ENCODE peak calls at places on chromosomes 12 and 14, in eight cellular contexts. J is Panc1, G is stomach, I is prostate gland, K is GM23338, C is HCT116, T is HL-60, P is spleen. V is an unnamed sample. For H3K27me3, the result is how much of the 10 kb centered on the place peaks cover.

GRCh38 chr14:23352506-23353432 is at the start of gene SLC22A17:
- DNase-seq in J (no peak), G (peak), I (peak), K (peak), C (peak), T (no peak), P (peak), V (peak)

GRCh38 chr12:119182701-119183493 is 4.2 kb downstream of the HSPB8 start:
- DNase-seq in J (no peak), G (no peak), I (no peak), K (no peak), C (no peak), T (no peak), P (no peak), V (no peak)

GRCh38 chr12:90621927-90622326 is 333.0 kb downstream of the CCER1 start:
- DNase-seq in J (no peak), G (no peak), I (no peak), K (no peak), C (no peak), T (no peak), P (no peak), V (no peak)

GRCh38 chr14:68891851-68892660 is 87.0 kb downstream of the ACTN1 start:
- DNase-seq in J (no peak), G (no peak), I (no peak), K (no peak), C (no peak), T (no peak), P (peak), V (no peak)

GRCh38 chr12:25434493-25434892 is 118.6 kb downstream of the LMNTD1 start:
- DNase-seq in J (no peak), G (no peak), I (no peak), K (peak), C (no peak), T (no peak), P (no peak), V (no peak)

GRCh38 chr12:26846419-26846818 is 13.4 kb upstream of the ITPR2 start:
- DNase-seq in J (no peak), G (no peak), I (no peak), K (no peak), C (no peak), T (no peak), P (no peak), V (no peak)

GRCh38 chr14:101241807-101242278 is 319.5 kb upstream of the DIO3 start:
- DNase-seq in J (no peak), G (no peak), I (no peak), K (peak), C (no peak), T (no peak), P (peak), V (peak)

GRCh38 chr12:9646794-9647622 is 22.5 kb upstream of the CLEC2D start:
- DNase-seq in J (no peak), G (no peak), I (no peak), K (peak), C (no peak), T (no peak), P (no peak), V (no peak)

GRCh38 chr12:80895240-80895639 is 42.5 kb downstream of the LIN7A start:
- DNase-seq in J (no peak), G (no peak), I (no peak), K (no peak), C (no peak), T (no peak), P (no peak), V (no peak)

GRCh38 chr12:113135178-113136127 is at the start of gene RASAL1:
- DNase-seq in J (no peak), G (peak), I (no peak), K (peak), C (peak), T (peak), P (peak), V (no peak)

GRCh38 chr14:60249321-60250251 is 565 bp downstream of the PPM1A start:
- DNase-seq in J (no peak), G (peak), I (peak), K (peak), C (peak), T (peak), P (peak), V (peak)

GRCh38 chr12:130263996-130264395 is 73.7 kb upstream of the PIWIL1 start:
- DNase-seq in J (no peak), G (no peak), I (no peak), K (no peak), C (no peak), T (no peak), P (no peak), V (no peak)

GRCh38 chr12:70744133-70744532 is 106.9 kb upstream of the PTPRB start:
- DNase-seq in J (no peak), G (no peak), I (no peak), K (no peak), C (no peak), T (no peak), P (no peak), V (no peak)

GRCh38 chr12:85821759-85822158 is 14.4 kb downstream of the RASSF9 start:
- DNase-seq in J (no peak), G (no peak), I (no peak), K (no peak), C (no peak), T (no peak), P (no peak), V (no peak)

GRCh38 chr14:72024043-72024407 is 91.8 kb downstream of the RGS6 start:
- DNase-seq in J (peak), G (peak), I (no peak), K (peak), C (peak), T (peak), P (no peak), V (no peak)

GRCh38 chr12:113812431-113813228 is 153.5 kb downstream of the RBM19 start:
- DNase-seq in J (no peak), G (no peak), I (no peak), K (no peak), C (no peak), T (no peak), P (no peak), V (no peak)

GRCh38 chr14:31340297-31341063 is 79.9 kb downstream of the HEATR5A start:
- DNase-seq in J (no peak), G (no peak), I (no peak), K (no peak), C (no peak), T (no peak), P (no peak), V (no peak)

GRCh38 chr12:115090783-115091182 is 406.8 kb upstream of the TBX3 start:
- DNase-seq in J (no peak), G (no peak), I (no peak), K (no peak), C (no peak), T (no peak), P (no peak), V (no peak)

GRCh38 chr14:75306917-75307699 is 28.5 kb downstream of the FOS start:
- DNase-seq in J (no peak), G (no peak), I (no peak), K (peak), C (peak), T (no peak), P (no peak), V (no peak)

GRCh38 chr14:105394714-105395537 is 3.4 kb upstream of the TEX22 start:
- DNase-seq in J (no peak), G (no peak), I (no peak), K (no peak), C (no peak), T (no peak), P (peak), V (no peak)

GRCh38 chr12:116918464-116918863 is 7.7 kb downstream of the FBXW8 start:
- DNase-seq in J (no peak), G (no peak), I (no peak), K (peak), C (no peak), T (no peak), P (no peak), V (no peak)

GRCh38 chr12:116919706-116920485 is 9.1 kb downstream of the FBXW8 start:
- DNase-seq in J (no peak), G (no peak), I (peak), K (no peak), C (no peak), T (no peak), P (no peak), V (no peak)

GRCh38 chr12:116916714-116917114 is 6.0 kb downstream of the FBXW8 start:
- DNase-seq in J (no peak), G (peak), I (no peak), K (peak), C (peak), T (peak), P (no peak), V (no peak)

GRCh38 chr12:116920939-116921338 is 10.2 kb downstream of the FBXW8 start:
- DNase-seq in J (no peak), G (no peak), I (no peak), K (no peak), C (no peak), T (no peak), P (no peak), V (no peak)

GRCh38 chr12:116919247-116919671 is 8.5 kb downstream of the FBXW8 start:
- DNase-seq in J (no peak), G (no peak), I (no peak), K (no peak), C (no peak), T (no peak), P (no peak), V (no peak)
- TF ChIP-seq POLR2AphosphoS5 in J (no peak), G (no peak), I (no peak), K (no peak), C (no peak), T (no peak), P (no peak), V (no peak)

GRCh38 chr12:57229041-57229633 is 374 bp upstream of the SHMT2 start:
- DNase-seq in J (no peak), G (no peak), I (no peak), K (no peak), C (no peak), T (no peak), P (no peak), V (no peak)
- H3K27me3 ChIP-seq in J (under half), G (under half), I (under half), K (half or more), C (under half), T (under half), P (under half), V (under half)

DNA sequence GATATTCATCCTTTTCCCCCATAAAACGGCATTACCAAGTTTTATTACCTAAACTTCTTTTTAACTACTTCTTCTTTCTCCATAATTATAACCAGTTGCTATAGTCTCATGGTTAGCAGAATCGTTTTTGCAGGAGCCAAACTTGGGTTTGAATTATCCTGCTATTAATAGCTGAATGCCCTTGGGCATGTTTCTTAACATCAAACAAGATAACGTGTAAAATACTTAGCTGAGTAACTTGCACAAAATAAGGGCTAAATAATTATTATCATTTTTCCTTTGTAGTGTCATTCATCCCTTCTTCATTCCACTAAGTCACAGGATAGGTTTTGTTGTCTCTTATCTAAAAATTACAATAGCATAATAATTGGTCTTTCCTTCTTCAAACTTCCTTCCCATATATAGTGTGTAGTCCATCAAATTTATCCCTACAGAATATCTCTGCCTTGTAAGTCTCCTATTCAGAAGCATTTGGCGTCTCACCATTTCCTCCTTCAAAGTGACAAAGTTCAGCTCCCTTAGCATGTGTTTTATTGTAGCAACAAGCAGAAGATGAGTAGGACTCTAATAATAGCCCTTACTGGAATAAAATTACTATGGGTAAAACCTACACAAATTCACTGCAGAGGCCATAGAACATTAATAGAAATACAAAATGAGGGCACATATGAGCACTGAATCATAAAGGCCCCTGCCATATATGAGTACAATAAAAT is 63.8 kb downstream of the FAR2 start:
- DNase-seq in J (no peak), G (no peak), I (no peak), K (no peak), C (no peak), T (no peak), P (no peak), V (no peak)
- TF ChIP-seq CTCF in J (no peak), G (no peak), I (no peak), K (no peak), C (no peak), T (no peak), P (no peak), V (no peak)

GRCh38 chr12:19707948-19708409 is 268.7 kb downstream of the AEBP2 start:
- DNase-seq in J (no peak), G (no peak), I (no peak), K (no peak), C (peak), T (peak), P (no peak), V (no peak)

GRCh38 chr12:19706936-19707335 is 267.6 kb downstream of the AEBP2 start:
- DNase-seq in J (no peak), G (no peak), I (no peak), K (no peak), C (no peak), T (no peak), P (no peak), V (no peak)

GRCh38 chr12:19712041-19712440 is 272.7 kb downstream of the AEBP2 start:
- DNase-seq in J (no peak), G (no peak), I (no peak), K (no peak), C (peak), T (peak), P (no peak), V (no peak)

GRCh38 chr12:19709889-19710288 is 270.6 kb downstream of the AEBP2 start:
- DNase-seq in J (no peak), G (no peak), I (no peak), K (no peak), C (no peak), T (no peak), P (no peak), V (no peak)

DNA sequence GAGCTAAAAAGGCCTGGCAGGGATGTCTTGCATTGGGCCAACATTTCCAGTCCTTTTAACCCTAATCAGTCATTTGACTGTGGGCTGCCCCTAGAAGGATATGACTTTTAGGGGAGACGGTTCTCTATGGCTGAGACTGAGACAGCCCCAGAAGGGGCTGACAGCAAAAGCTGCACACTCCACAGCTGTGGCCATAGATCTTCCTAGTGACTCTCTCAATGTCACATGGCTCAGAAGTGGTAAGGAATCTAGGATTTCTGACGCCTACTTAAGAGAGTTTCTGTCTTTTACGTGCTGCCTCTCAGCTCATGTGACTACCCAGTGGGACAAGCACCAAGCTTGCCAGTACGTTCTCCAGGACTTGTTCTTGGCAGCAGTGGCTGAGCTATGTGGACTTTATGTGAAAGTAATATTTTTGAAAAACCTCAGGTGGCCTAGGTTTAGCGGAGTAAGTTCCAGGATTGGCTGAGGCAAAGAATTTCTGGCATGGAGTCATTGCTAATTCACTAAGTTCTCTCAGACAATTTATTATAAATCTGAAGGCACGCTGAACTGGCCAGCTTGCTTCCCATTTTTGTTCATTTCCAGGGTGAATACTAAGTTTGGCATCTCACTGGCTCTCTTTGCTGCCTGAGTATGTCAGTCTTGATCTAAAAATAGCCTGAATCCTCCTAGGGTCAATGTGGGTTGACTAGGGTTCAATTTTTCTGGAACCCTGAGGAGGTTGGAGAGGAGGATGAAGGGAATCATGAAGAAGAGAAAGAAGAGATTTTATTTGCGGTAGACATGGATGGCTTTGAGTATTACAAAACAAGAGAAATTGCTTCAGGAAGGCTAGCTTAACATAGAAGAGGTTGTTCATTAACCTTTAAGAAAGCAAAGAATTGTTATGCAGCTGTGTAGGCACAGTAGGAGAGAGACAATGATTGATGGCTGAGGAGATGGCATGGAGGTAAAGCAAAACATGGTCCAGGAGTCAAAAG is 271.8 kb downstream of the AEBP2 start:
- DNase-seq in J (no peak), G (no peak), I (no peak), K (no peak), C (no peak), T (no peak), P (no peak), V (no peak)
- TF ChIP-seq POLR2AphosphoS5 in J (no peak), G (peak), I (no peak), K (no peak), C (no peak), T (no peak), P (no peak), V (no peak)

DNA sequence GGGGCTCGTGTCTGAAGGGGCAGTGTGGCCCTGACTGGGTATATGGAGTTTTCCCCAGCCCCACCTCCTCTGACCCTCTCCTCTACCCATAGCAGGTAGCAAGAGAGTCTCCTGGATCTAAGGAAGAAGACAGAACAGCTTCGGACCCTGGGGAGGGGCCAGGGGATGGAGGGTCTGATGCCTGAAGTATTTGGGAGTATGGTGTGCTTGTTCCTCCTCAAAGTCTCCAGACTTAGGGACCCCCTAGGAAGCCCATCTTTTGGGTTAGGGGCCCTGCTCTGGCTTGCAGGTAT is 579 bp upstream of the HOXC8 start:
- DNase-seq in J (no peak), G (no peak), I (no peak), K (no peak), C (no peak), T (no peak), P (no peak), V (no peak)
- H3K27me3 ChIP-seq in J (under half), G (half or more), I (half or more), K (half or more), C (under half), T (half or more), P (half or more), V (under half)

DNA sequence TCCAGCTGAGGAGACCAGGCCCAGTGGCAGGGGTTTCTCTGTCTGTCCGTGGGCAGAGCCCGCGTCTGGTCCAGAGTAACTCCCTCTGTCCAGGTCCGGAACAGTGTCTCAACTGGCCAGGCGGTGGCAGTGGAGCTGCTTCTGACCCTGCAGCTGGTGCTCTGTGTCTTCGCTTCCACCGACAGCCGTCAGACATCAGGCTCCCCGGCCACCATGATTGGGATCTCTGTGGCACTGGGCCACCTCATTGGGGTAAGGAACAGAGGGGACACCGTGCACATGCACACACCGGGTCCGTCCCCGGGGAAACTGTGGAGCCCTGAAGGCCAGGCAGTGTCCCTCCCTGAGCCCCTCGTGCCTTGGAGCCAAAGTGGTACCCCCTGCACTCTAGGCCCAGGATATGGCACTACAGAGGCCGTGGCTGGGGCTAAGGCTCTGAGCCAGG is 1.5 kb downstream of the AQP6 start:
- DNase-seq in J (no peak), G (peak), I (no peak), K (peak), C (no peak), T (no peak), P (peak), V (no peak)
- TF ChIP-seq CTCF in J (peak), G (peak), I (peak), K (peak), C (peak), T (no peak), P (peak), V (peak)

GRCh38 chr12:6205144-6205539 is 4.9 kb downstream of the CD9 start:
- DNase-seq in J (no peak), G (no peak), I (peak), K (peak), C (no peak), T (no peak), P (no peak), V (no peak)
- TF ChIP-seq POLR2AphosphoS5 in J (no peak), G (no peak), I (peak), K (no peak), C (no peak), T (no peak), P (peak), V (peak)

GRCh38 chr12:106364261-106364660 is 6.7 kb downstream of the POLR3B start:
- DNase-seq in J (no peak), G (no peak), I (no peak), K (no peak), C (no peak), T (no peak), P (no peak), V (no peak)
- H3K27me3 ChIP-seq in J (under half), G (under half), I (under half), K (under half), C (under half), T (under half), P (under half), V (under half)